ENCODE peak calls at places on chromosomes 1 and 21, in five cellular contexts. S, W, D, G and A are unnamed samples.

GRCh38 chr1:179937668-179938259 is 16.8 kb upstream of the CEP350 start:
- DNase-seq in S (no peak), W (no peak), D (peak; percentile 49), G (no peak), A (no peak)

GRCh38 chr1:196410768-196411167 is 197.5 kb downstream of the KCNT2 start:
- DNase-seq in S (no peak), W (no peak), D (no peak), G (no peak), A (no peak)

GRCh38 chr1:65420590-65421340 is at the start of the genes LEPR and LEPROT:
- DNase-seq in S (no peak), W (peak; percentile 38), D (peak; percentile 45), G (peak; percentile 46), A (no peak)

GRCh38 chr1:94154989-94155388 is 34.0 kb upstream of the ABCA4 start:
- DNase-seq in S (no peak), W (no peak), D (no peak), G (no peak), A (no peak)

GRCh38 chr1:217193151-217193550 is 437.7 kb downstream of the GPATCH2 start:
- DNase-seq in S (no peak), W (no peak), D (peak; percentile 55), G (no peak), A (no peak)

GRCh38 chr1:64476251-64476952 is 6.5 kb downstream of the CACHD1 start:
- DNase-seq in S (no peak), W (peak; percentile 87), D (peak; percentile 29), G (peak; percentile 91), A (no peak)

GRCh38 chr1:115218696-115219095 is 119.4 kb downstream of the NGF start:
- DNase-seq in S (no peak), W (no peak), D (peak; percentile 22), G (no peak), A (no peak)

GRCh38 chr21:45236481-45236880 is 51.2 kb downstream of the POFUT2 start:
- DNase-seq in S (no peak), W (no peak), D (peak; percentile 19), G (no peak), A (no peak)

GRCh38 chr1:23478896-23479790 is 4.8 kb downstream of the ASAP3 start:
- DNase-seq in S (no peak), W (peak; percentile 72), D (peak; percentile 50), G (peak; percentile 78), A (peak; percentile 95)

DNA sequence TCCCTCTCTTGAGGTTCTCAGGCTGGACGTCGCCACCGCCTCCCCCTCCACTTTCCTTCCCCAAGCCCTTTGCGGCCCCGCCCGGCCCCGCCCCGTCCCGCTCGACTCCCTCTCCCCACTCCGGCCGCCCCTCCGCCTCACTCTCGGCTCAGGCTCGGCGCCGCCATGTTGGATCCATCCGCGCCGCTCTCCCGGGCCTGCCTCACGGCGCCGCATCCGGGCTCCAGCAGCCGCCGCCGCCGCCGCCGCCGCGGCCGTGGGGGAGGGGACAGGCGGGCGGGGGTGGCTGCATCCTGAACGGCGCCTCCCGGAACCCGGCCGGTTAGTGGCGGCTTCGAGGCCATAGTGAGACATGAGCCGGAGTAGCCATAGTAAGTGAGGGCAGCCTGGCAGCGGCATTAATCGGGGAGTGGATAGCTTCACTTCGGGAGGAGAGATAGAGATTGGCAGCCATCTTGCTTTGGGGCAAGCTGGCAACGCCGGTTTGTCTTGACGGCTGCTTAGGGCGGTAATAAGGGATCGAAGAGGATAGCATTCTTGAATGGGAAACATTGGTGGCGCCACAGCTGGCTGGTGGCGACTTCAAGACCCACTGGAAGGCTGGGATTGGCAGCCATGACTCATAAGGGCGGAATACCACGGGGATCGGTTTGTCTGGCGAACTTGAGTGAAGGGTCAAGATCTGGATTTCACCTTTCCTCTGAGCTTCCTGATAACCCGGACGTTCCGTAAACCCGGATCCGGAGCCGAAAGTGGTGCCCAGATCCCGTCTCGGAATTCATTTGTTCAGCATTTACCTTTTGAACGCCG is at the start of gene DEDD:
- DNase-seq in S (peak; percentile 80), W (peak; percentile 96), D (peak; percentile 97), G (peak; percentile 93), A (peak; percentile 96)
- TF ChIP-seq CTCF in S (no peak), W (no peak), D (peak; percentile 39), G (no peak), A (no peak)

GRCh38 chr21:33028271-33028670 is 2.5 kb downstream of the OLIG2 start:
- DNase-seq in S (no peak), W (no peak), D (no peak), G (no peak), A (no peak)
- H3K27me3 ChIP-seq in S (peaks cover 40% of the 10 kb centered on the region), W (peaks cover 97% of the 10 kb centered on the region), D (peaks cover 78% of the 10 kb centered on the region), G (peaks cover 93% of the 10 kb centered on the region), A (peaks cover 81% of the 10 kb centered on the region)

DNA sequence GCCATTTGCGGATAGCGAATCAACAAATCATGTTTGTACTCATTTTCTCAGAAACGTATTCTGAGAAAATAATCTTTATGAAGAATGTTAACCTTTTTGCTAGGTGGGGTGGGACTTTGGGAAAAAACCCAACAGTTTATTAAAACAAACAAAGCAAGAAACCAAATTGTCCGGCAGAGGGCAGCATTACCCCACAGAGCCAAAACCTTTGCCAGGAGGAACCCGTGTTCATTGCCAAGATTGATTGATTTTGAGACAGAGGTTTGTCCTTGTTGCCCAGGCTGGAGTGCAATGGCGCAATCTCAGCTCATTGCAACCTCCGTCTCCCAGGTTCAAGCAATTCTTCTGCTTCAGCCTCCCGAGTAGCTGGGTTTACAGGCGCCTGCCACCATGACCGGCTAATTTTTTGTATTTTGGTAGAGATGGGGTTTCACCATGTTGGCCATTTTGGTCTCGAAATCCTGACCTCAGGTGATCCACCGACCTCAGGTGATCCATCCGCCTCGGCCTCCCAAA is 70.8 kb upstream of the RHOU start:
- DNase-seq in S (peak; percentile 68), W (peak; percentile 50), D (peak; percentile 92), G (peak; percentile 16), A (peak; percentile 39)
- TF ChIP-seq CTCF in S (peak; percentile 90), W (peak; percentile 85), D (peak; percentile 89), G (peak; percentile 72), A (peak; percentile 90)

DNA sequence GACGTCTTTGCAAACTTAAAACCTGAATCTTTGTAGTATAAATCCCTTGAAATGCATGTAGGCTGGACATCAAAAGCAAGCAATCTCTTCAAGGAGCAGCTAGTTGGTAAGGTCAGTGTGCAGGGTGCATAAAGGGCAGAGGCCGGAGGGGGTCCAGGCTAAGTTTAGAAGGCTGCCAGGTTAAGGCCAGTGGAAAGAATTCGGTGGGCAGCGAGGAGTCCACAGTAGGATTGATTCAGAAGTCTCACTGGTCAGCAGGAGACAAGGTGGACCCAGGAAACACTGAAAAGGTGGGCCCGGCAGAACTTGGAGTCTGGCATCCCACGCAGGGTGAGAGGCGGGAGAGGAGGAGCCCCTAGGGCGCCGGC is 390 bp upstream of the PCSK9 start:
- DNase-seq in S (no peak), W (no peak), D (no peak), G (no peak), A (no peak)
- H3K27me3 ChIP-seq in S (no peaks in the 10 kb centered on the region), W (peaks cover 85% of the 10 kb centered on the region), D (peaks cover 8% of the 10 kb centered on the region), G (peaks cover 84% of the 10 kb centered on the region), A (peaks cover 51% of the 10 kb centered on the region)

GRCh38 chr1:234226106-234226818 is 147.0 kb upstream of the COA6 start:
- DNase-seq in S (no peak), W (no peak), D (no peak), G (no peak), A (no peak)

GRCh38 chr1:234221601-234222000 is 151.7 kb upstream of the COA6 start:
- DNase-seq in S (no peak), W (no peak), D (no peak), G (no peak), A (no peak)

GRCh38 chr1:234219711-234220110 is 153.5 kb upstream of the COA6 start:
- DNase-seq in S (no peak), W (no peak), D (no peak), G (no peak), A (no peak)

GRCh38 chr1:234226819-234227165 is 146.5 kb upstream of the COA6 start:
- DNase-seq in S (no peak), W (no peak), D (no peak), G (no peak), A (no peak)

GRCh38 chr1:234222561-234223280 is 150.5 kb upstream of the COA6 start:
- DNase-seq in S (no peak), W (no peak), D (peak; percentile 65), G (no peak), A (no peak)
- TF ChIP-seq CTCF in S (no peak), W (no peak), D (no peak), G (no peak), A (no peak)

DNA sequence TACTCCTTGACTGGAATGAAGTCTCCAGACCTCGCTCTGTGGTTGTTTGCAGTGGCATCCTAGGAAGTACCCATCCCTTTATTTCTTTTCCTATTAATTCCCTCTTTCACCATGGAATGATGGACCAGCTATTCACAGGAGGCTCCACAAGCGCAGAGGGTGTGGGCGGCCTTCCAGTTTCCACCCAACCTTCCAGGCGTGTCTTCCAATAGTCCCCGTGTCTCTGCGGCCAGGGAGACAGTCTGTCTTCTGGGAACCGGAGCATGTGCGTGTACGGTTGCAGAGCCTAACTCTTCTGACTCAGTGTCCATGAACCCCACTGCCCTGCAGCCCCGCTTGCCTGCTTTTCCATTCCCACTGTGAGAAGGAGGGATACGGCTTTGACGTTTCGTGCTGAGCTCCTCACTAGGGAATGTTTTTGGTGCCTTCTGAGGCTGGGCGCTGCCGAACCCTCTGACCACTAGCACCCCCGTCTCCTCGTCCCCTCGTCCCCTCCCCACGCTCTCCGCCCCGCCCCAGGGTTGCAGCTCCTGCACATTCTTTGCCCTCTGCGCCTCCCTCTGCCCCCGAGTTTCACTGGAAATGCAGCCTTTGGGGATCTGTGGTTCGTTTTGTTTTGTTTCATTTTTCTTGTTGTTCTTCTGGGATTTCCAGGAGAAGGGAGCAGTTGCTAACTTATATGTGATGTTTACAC is 26.3 kb upstream of the FAM3B start:
- DNase-seq in S (no peak), W (no peak), D (no peak), G (no peak), A (no peak)
- H3K27me3 ChIP-seq in S (no peaks in the 10 kb centered on the region), W (peaks cover 12% of the 10 kb centered on the region), D (no peaks in the 10 kb centered on the region), G (peaks cover 2% of the 10 kb centered on the region), A (no peaks in the 10 kb centered on the region)

GRCh38 chr1:26787706-26788514 is at the start of gene PIGV:
- DNase-seq in S (peak; percentile 89), W (peak; percentile 75), D (peak; percentile 79), G (peak; percentile 48), A (peak; percentile 81)
- TF ChIP-seq CTCF in S (no peak), W (no peak), D (no peak), G (no peak), A (peak; percentile 23)